ENCODE peak calls at places on chromosome 4, in nine cellular contexts. D is GM23338, Y is upper lobe of left lung, B is mucosa of descending colon, F is GM23248, W is pancreas, O is A549, R is thoracic aorta, I is right atrium auricular region. S is an unnamed sample. For H3K4me1, the result is how much of the 10 kb centered on the place peaks cover.

GRCh38 chr4:176274441-176274840 is 5.4 kb upstream of the ASB5 start:
- DNase-seq in D (no peak), Y (no peak), B (no peak), F (peak), W (no peak), O (no peak), R (no peak), I (no peak), S (no peak)

GRCh38 chr4:100938698-100939097 is 408.6 kb downstream of the PPP3CA start:
- DNase-seq in D (no peak), Y (no peak), B (no peak), F (no peak), W (no peak), O (no peak), R (no peak), I (no peak), S (no peak)

GRCh38 chr4:4327652-4328121 is 37.6 kb downstream of the ZBTB49 start:
- DNase-seq in D (peak), Y (peak), B (no peak), F (peak), W (no peak), O (peak), R (no peak), I (peak), S (peak)

GRCh38 chr4:1998296-1998695 is 10.5 kb downstream of the NELFA start:
- DNase-seq in D (no peak), Y (no peak), B (no peak), F (no peak), W (no peak), O (no peak), R (no peak), I (no peak), S (no peak)

GRCh38 chr4:27692098-27692679 is 831.5 kb downstream of the STIM2 start:
- DNase-seq in D (peak), Y (peak), B (no peak), F (peak), W (peak), O (no peak), R (no peak), I (no peak), S (no peak)

GRCh38 chr4:1078490-1078889 is 34.9 kb downstream of the RNF212 start:
- DNase-seq in D (no peak), Y (no peak), B (no peak), F (no peak), W (no peak), O (no peak), R (no peak), I (no peak), S (no peak)

GRCh38 chr4:1041147-1041935 is 29.9 kb downstream of the FGFRL1 start:
- DNase-seq in D (no peak), Y (no peak), B (peak), F (peak), W (no peak), O (no peak), R (no peak), I (no peak), S (no peak)

GRCh38 chr4:177380730-177381287 is 61.4 kb downstream of the AGA start:
- DNase-seq in D (peak), Y (no peak), B (no peak), F (no peak), W (no peak), O (peak), R (no peak), I (no peak), S (no peak)

GRCh38 chr4:98663226-98664006 is 5.0 kb upstream of the TSPAN5 start:
- DNase-seq in D (no peak), Y (no peak), B (no peak), F (no peak), W (no peak), O (no peak), R (no peak), I (no peak), S (no peak)

GRCh38 chr4:26074672-26075071 is 160.7 kb downstream of the SMIM20 start:
- DNase-seq in D (peak), Y (peak), B (no peak), F (no peak), W (no peak), O (no peak), R (no peak), I (no peak), S (peak)

GRCh38 chr4:105036991-105037390 is 109.7 kb upstream of the TET2 start:
- DNase-seq in D (no peak), Y (no peak), B (no peak), F (no peak), W (no peak), O (no peak), R (no peak), I (no peak), S (no peak)

GRCh38 chr4:186829740-186830449 is 106.2 kb upstream of the FAT1 start:
- DNase-seq in D (no peak), Y (no peak), B (no peak), F (no peak), W (no peak), O (no peak), R (no peak), I (no peak), S (no peak)

GRCh38 chr4:112069110-112069509 is 76.1 kb upstream of the FAM241A start:
- DNase-seq in D (no peak), Y (no peak), B (no peak), F (peak), W (no peak), O (no peak), R (no peak), I (no peak), S (no peak)

GRCh38 chr4:1356181-1356998 is 9.4 kb downstream of the UVSSA start:
- DNase-seq in D (peak), Y (peak), B (no peak), F (peak), W (peak), O (peak), R (no peak), I (peak), S (peak)

GRCh38 chr4:72375050-72375736 is 193.8 kb downstream of the ADAMTS3 start:
- DNase-seq in D (no peak), Y (no peak), B (no peak), F (peak), W (no peak), O (no peak), R (no peak), I (no peak), S (no peak)

GRCh38 chr4:120749445-120750151 is 172.9 kb downstream of the PRDM5 start:
- DNase-seq in D (no peak), Y (no peak), B (no peak), F (no peak), W (no peak), O (no peak), R (no peak), I (no peak), S (no peak)

GRCh38 chr4:94160774-94161173 is 46.9 kb upstream of the SMARCAD1 start:
- DNase-seq in D (no peak), Y (no peak), B (no peak), F (no peak), W (no peak), O (no peak), R (no peak), I (no peak), S (no peak)

GRCh38 chr4:26648260-26648659 is 64.4 kb downstream of the TBC1D19 start:
- DNase-seq in D (peak), Y (no peak), B (no peak), F (no peak), W (no peak), O (no peak), R (no peak), I (no peak), S (no peak)

GRCh38 chr4:157994863-157995262 is 178.0 kb downstream of the GASK1B start:
- DNase-seq in D (no peak), Y (no peak), B (no peak), F (peak), W (no peak), O (peak), R (no peak), I (no peak), S (no peak)

GRCh38 chr4:152901205-152901604 is 34.9 kb upstream of the FHDC1 start:
- DNase-seq in D (no peak), Y (no peak), B (no peak), F (no peak), W (no peak), O (no peak), R (no peak), I (no peak), S (no peak)

GRCh38 chr4:78186597-78187543 is 129.7 kb downstream of the FRAS1 start:
- DNase-seq in D (no peak), Y (no peak), B (no peak), F (no peak), W (no peak), O (no peak), R (no peak), I (no peak), S (no peak)

GRCh38 chr4:40908297-40908696 is 158.5 kb downstream of the NSUN7 start:
- DNase-seq in D (peak), Y (peak), B (peak), F (no peak), W (no peak), O (no peak), R (no peak), I (no peak), S (peak)

GRCh38 chr4:99833766-99834165 is 17.1 kb downstream of the DAPP1 start:
- DNase-seq in D (no peak), Y (no peak), B (no peak), F (no peak), W (no peak), O (no peak), R (no peak), I (no peak), S (no peak)

GRCh38 chr4:133921280-133922195 is 280.1 kb downstream of the PABPC4L start:
- DNase-seq in D (no peak), Y (no peak), B (no peak), F (peak), W (no peak), O (no peak), R (no peak), I (no peak), S (no peak)

GRCh38 chr4:24594887-24595286 is 10.5 kb upstream of the DHX15 start:
- DNase-seq in D (no peak), Y (no peak), B (no peak), F (no peak), W (no peak), O (peak), R (no peak), I (no peak), S (no peak)

GRCh38 chr4:81571105-81571504 is 99.4 kb upstream of the RASGEF1B start:
- DNase-seq in D (no peak), Y (no peak), B (no peak), F (no peak), W (no peak), O (no peak), R (no peak), I (no peak), S (no peak)

GRCh38 chr4:11409632-11410031 is 19.1 kb downstream of the HS3ST1 start:
- DNase-seq in D (no peak), Y (no peak), B (no peak), F (no peak), W (no peak), O (no peak), R (no peak), I (no peak), S (no peak)

GRCh38 chr4:124899997-124900396 is 187.5 kb upstream of the ANKRD50 start:
- DNase-seq in D (no peak), Y (no peak), B (no peak), F (no peak), W (no peak), O (no peak), R (no peak), I (no peak), S (no peak)

GRCh38 chr4:183424109-183424751 is 20.2 kb upstream of the CDKN2AIP start:
- DNase-seq in D (no peak), Y (peak), B (peak), F (no peak), W (no peak), O (no peak), R (no peak), I (no peak), S (no peak)

GRCh38 chr4:186348433-186348832 is 82.4 kb downstream of the F11 start:
- DNase-seq in D (no peak), Y (no peak), B (no peak), F (no peak), W (peak), O (no peak), R (no peak), I (no peak), S (no peak)

GRCh38 chr4:37573566-37573965 is 112.6 kb downstream of the RELL1 start:
- DNase-seq in D (no peak), Y (no peak), B (no peak), F (no peak), W (no peak), O (no peak), R (no peak), I (no peak), S (no peak)

GRCh38 chr4:104915864-104916263 is 230.8 kb upstream of the TET2 start:
- DNase-seq in D (peak), Y (no peak), B (no peak), F (no peak), W (no peak), O (no peak), R (no peak), I (no peak), S (no peak)

GRCh38 chr4:38539501-38539900 is 124.5 kb upstream of the KLF3 start:
- DNase-seq in D (no peak), Y (no peak), B (no peak), F (no peak), W (no peak), O (no peak), R (no peak), I (no peak), S (no peak)

GRCh38 chr4:128981377-128981776 is 112.0 kb downstream of the SCLT1 start:
- DNase-seq in D (no peak), Y (no peak), B (no peak), F (no peak), W (no peak), O (no peak), R (no peak), I (no peak), S (no peak)

GRCh38 chr4:118033148-118034060 is 882 bp upstream of the NDST3 start:
- DNase-seq in D (peak), Y (peak), B (peak), F (peak), W (peak), O (peak), R (no peak), I (no peak), S (peak)

GRCh38 chr4:155758500-155759371 is at the start of gene GUCY1B1:
- DNase-seq in D (peak), Y (peak), B (peak), F (peak), W (peak), O (peak), R (peak), I (peak), S (peak)

GRCh38 chr4:8050555-8051206 is 107.9 kb downstream of the ABLIM2 start:
- DNase-seq in D (peak), Y (peak), B (no peak), F (peak), W (peak), O (no peak), R (peak), I (peak), S (peak)

GRCh38 chr4:8052160-8052691 is 106.4 kb downstream of the ABLIM2 start:
- DNase-seq in D (no peak), Y (no peak), B (no peak), F (no peak), W (no peak), O (no peak), R (no peak), I (no peak), S (no peak)

GRCh38 chr4:8051644-8052043 is 107.0 kb downstream of the ABLIM2 start:
- DNase-seq in D (peak), Y (no peak), B (no peak), F (no peak), W (no peak), O (no peak), R (no peak), I (no peak), S (no peak)

GRCh38 chr4:8055206-8055605 is 103.4 kb downstream of the ABLIM2 start:
- DNase-seq in D (no peak), Y (no peak), B (no peak), F (no peak), W (no peak), O (no peak), R (no peak), I (no peak), S (no peak)

DNA sequence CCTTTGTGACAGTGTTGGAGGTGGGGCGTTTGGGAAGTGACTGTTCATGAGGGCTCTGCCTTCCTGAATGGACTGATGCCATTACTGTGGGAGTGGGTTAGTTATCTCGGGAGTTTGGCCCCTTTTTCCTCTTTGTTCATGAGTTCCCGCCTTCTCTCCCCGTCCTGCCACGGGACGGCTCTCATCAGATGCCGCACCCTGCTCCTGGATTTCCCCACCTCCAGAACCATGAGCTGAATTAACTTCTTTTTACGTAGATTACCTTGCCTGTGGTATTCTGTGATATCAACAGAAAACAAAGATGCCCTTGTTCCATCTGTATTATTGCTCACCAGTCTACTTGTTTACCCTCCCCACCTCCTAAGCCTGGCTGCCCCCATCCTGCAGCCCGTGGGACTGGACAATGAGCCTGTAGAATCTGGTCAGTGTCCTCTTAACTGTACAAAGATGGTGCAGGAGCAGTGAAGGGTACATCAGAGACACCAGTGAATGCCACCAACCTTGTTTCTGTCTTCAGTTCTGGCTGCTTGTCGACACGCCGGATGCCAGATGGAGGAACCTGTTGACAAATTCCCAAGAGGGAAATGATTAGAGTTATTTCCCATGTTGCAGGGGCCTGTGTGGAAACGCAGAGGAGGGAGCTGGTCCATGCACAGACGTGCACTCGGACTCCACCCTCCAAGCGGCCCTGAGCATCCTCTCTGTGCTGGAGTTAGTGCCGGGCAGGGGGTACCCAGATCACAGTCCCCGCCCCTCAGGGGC is 104.7 kb downstream of the ABLIM2 start:
- DNase-seq in D (no peak), Y (no peak), B (no peak), F (no peak), W (no peak), O (no peak), R (no peak), I (no peak), S (no peak)
- H3K4me1 ChIP-seq in D (under half), Y (under half), B (under half), F (under half), W (under half), O (under half), R (under half), I (under half), S (under half)

GRCh38 chr4:55907469-55907868 is 41.3 kb upstream of the CEP135 start:
- DNase-seq in D (no peak), Y (no peak), B (no peak), F (no peak), W (no peak), O (no peak), R (no peak), I (no peak), S (no peak)

GRCh38 chr4:55903577-55903976 is 45.2 kb upstream of the CEP135 start:
- DNase-seq in D (no peak), Y (no peak), B (no peak), F (no peak), W (no peak), O (no peak), R (no peak), I (no peak), S (no peak)

GRCh38 chr4:55910140-55910539 is 38.6 kb upstream of the CEP135 start:
- DNase-seq in D (no peak), Y (no peak), B (no peak), F (peak), W (no peak), O (no peak), R (no peak), I (no peak), S (no peak)

GRCh38 chr4:55906323-55906722 is 42.4 kb upstream of the CEP135 start:
- DNase-seq in D (no peak), Y (no peak), B (no peak), F (no peak), W (no peak), O (no peak), R (no peak), I (no peak), S (no peak)

DNA sequence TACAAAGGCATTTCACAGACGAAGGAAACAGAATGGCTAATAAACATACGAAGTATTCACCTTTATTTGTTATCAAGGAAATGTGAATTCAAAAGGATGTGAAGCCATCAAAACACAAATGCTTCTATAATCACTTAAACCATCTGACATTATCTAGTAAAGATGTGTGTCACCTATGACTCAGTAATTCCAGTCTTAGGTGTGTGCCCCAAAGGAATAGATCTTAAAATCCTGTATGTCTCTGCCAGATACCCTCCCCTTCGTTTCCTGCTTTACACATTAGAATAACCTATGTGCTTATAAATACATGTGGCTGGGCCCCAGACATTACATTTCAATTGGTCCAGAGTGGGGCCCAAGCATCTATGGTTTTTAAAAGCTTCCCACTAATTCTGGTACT is 41.7 kb upstream of the CEP135 start:
- DNase-seq in D (no peak), Y (no peak), B (no peak), F (peak), W (no peak), O (no peak), R (no peak), I (no peak), S (no peak)
- H3K4me3 ChIP-seq in D (no peak), Y (no peak), B (no peak), F (no peak), W (no peak), O (no peak), R (no peak), I (no peak), S (no peak)

GRCh38 chr4:173519130-173520101 is 10.6 kb downstream of the HAND2 start:
- DNase-seq in D (peak), Y (no peak), B (peak), F (peak), W (no peak), O (no peak), R (no peak), I (no peak), S (no peak)
- H3K4me1 ChIP-seq in D (half or more), Y (under half), B (under half), F (under half), W (under half), O (under half), R (half or more), I (under half), S (under half)

GRCh38 chr4:107853444-107854325 is 29.0 kb downstream of the SGMS2 start:
- DNase-seq in D (no peak), Y (no peak), B (no peak), F (peak), W (no peak), O (peak), R (no peak), I (no peak), S (no peak)
- H3K4me3 ChIP-seq in D (no peak), Y (no peak), B (no peak), F (peak), W (no peak), O (peak), R (peak), I (no peak), S (no peak)

DNA sequence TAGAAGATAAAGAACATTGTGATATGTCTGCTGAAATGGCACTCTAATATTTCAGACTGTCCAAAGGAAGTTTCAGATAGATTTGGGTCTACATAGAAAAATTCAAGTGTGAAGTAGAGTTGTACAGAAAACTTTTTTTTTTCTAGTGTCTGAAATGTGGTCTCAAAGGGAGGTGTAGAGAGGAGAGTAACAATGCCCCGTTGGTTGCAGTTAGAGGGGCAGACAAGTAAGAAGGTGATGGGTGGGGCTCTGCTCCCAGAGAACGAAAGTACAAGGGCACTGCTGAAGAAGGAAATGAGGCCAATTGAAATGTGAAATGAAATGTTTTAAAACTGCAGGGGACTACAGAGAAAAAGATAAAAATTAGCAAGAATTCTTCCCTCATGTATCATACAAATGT is 177.8 kb downstream of the BANK1 start:
- DNase-seq in D (no peak), Y (no peak), B (no peak), F (no peak), W (no peak), O (no peak), R (no peak), I (no peak), S (no peak)
- H3K4me1 ChIP-seq in D (under half), Y (under half), B (under half), F (under half), W (under half), O (half or more), R (under half), I (under half), S (under half)

GRCh38 chr4:8737075-8737474 is 134.6 kb downstream of the HMX1 start:
- DNase-seq in D (no peak), Y (no peak), B (no peak), F (no peak), W (no peak), O (no peak), R (no peak), I (peak), S (no peak)
- H3K4me3 ChIP-seq in D (no peak), Y (no peak), B (no peak), F (no peak), W (no peak), O (no peak), R (no peak), I (no peak), S (no peak)

GRCh38 chr4:184473265-184473514 is 1.2 kb downstream of the IRF2 start:
- DNase-seq in D (no peak), Y (no peak), B (peak), F (no peak), W (peak), O (no peak), R (no peak), I (no peak), S (no peak)
- H3K4me1 ChIP-seq in D (under half), Y (half or more), B (under half), F (under half), W (under half), O (under half), R (under half), I (half or more), S (half or more)

S was measured in lower lobe of right lung.